ENCODE peak calls at places on chromosomes 16 and 17, in nine cellular contexts. R, Y, V, J, K, N, U, M and X are unnamed samples. For H3K4me1, the result is how much of the 10 kb centered on the place peaks cover.

GRCh38 chr16:88635671-88636070 is 2.7 kb upstream of the IL17C start:
- DNase-seq in K (no peak), R (no peak), N (no peak), J (no peak), Y (peak), V (no peak), U (no peak), M (no peak), X (no peak)

GRCh38 chr16:20099375-20099774 is 25.7 kb upstream of the GPR139 start:
- DNase-seq in V (no peak), R (no peak), N (no peak), M (no peak), Y (no peak), K (no peak), U (no peak), J (no peak), X (no peak)

GRCh38 chr16:31699601-31700000 is 171.9 kb downstream of the AHSP start:
- DNase-seq in V (no peak), M (no peak), K (no peak), N (no peak), Y (no peak), U (no peak), R (no peak), J (no peak), X (peak)

GRCh38 chr16:50858877-50859627 is 117.2 kb downstream of the CYLD start:
- DNase-seq in K (no peak), N (no peak), Y (no peak), J (no peak), M (no peak), V (no peak), U (no peak), R (no peak), X (peak)

GRCh38 chr16:89720520-89720858 is 209 bp downstream of the VPS9D1 start:
- DNase-seq in K (peak), R (peak), U (no peak), M (peak), J (no peak), N (peak), Y (peak), V (no peak), X (no peak)

GRCh38 chr17:70713694-70714093 is 544.4 kb downstream of the KCNJ2 start:
- DNase-seq in U (no peak), M (no peak), N (no peak), R (no peak), J (no peak), V (no peak), K (no peak), Y (no peak), X (no peak)

GRCh38 chr16:27450836-27451341 is 48.9 kb downstream of the IL21R start:
- DNase-seq in K (no peak), J (no peak), Y (no peak), M (peak), U (no peak), R (no peak), N (no peak), V (no peak), X (no peak)

GRCh38 chr16:83842755-83843507 is 35.2 kb downstream of the HSBP1 start:
- DNase-seq in V (no peak), U (peak), Y (no peak), R (no peak), J (no peak), K (no peak), N (no peak), M (peak), X (no peak)

GRCh38 chr16:28192811-28193529 is 18.8 kb downstream of the XPO6 start:
- DNase-seq in M (peak), J (no peak), K (no peak), N (no peak), U (no peak), R (no peak), Y (peak), V (no peak), X (no peak)

GRCh38 chr17:32443827-32444300 is 446 bp upstream of the PSMD11 start:
- DNase-seq in U (no peak), V (no peak), K (no peak), M (no peak), Y (no peak), N (no peak), R (no peak), J (no peak), X (no peak)

DNA sequence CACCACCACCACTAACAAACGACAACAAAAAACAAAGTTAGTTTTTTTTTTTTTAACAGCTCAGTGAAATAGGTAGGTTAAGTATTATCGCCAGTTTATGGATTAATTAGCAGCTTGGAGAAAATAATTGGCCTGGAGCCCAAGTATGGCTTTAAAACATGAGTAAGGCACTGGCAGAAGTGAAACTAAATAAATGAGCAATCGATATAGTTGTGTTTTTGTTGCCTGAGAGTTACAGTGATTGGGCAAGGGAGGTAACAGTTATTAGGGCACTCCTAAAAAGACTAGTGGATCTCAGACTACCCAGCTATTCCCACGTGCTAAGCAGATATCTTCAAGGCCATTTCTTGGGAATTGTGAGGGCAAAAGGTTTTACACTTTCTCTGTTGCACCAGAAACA is 2.4 kb downstream of the MLKL start:
- DNase-seq in K (no peak), V (peak), M (no peak), R (no peak), N (no peak), J (no peak), U (no peak), Y (no peak), X (no peak)
- TF ChIP-seq POLR2AphosphoS5 in K (no peak), V (no peak), M (no peak), R (no peak), N (no peak), J (no peak), U (no peak), Y (no peak), X (no peak)

GRCh38 chr16:57535680-57536305 is 578 bp downstream of the CCDC102A start:
- DNase-seq in K (peak), J (peak), U (peak), R (peak), M (peak), N (peak), V (peak), Y (peak), X (peak)
- TF ChIP-seq CTCF in K (no peak), J (no peak), U (no peak), R (no peak), M (peak), N (peak), V (no peak), Y (peak), X (no peak)

GRCh38 chr16:8855972-8856371 is 12.8 kb downstream of the CARHSP1 start:
- DNase-seq in K (no peak), N (no peak), M (no peak), V (no peak), Y (peak), R (no peak), U (peak), J (no peak), X (no peak)
- H3K4me1 ChIP-seq in K (under half), N (under half), M (under half), V (under half), Y (under half), R (under half), U (under half), J (under half), X (under half)

GRCh38 chr17:77449908-77450741 is 309.4 kb downstream of the SEC14L1 start:
- DNase-seq in Y (peak), V (no peak), K (peak), R (peak), J (no peak), U (peak), N (peak), M (peak), X (no peak)

GRCh38 chr17:77450742-77451270 is 310.0 kb downstream of the SEC14L1 start:
- DNase-seq in Y (no peak), R (no peak), M (no peak), N (no peak), J (no peak), K (no peak), U (no peak), V (no peak), X (no peak)

GRCh38 chr17:77451894-77452852 is 311.4 kb downstream of the SEC14L1 start:
- DNase-seq in Y (peak), U (peak), V (peak), N (no peak), R (peak), K (peak), J (no peak), M (peak), X (no peak)

GRCh38 chr17:77449373-77449907 is 308.7 kb downstream of the SEC14L1 start:
- DNase-seq in Y (peak), N (no peak), K (peak), U (no peak), V (no peak), R (no peak), J (no peak), M (no peak), X (no peak)

DNA sequence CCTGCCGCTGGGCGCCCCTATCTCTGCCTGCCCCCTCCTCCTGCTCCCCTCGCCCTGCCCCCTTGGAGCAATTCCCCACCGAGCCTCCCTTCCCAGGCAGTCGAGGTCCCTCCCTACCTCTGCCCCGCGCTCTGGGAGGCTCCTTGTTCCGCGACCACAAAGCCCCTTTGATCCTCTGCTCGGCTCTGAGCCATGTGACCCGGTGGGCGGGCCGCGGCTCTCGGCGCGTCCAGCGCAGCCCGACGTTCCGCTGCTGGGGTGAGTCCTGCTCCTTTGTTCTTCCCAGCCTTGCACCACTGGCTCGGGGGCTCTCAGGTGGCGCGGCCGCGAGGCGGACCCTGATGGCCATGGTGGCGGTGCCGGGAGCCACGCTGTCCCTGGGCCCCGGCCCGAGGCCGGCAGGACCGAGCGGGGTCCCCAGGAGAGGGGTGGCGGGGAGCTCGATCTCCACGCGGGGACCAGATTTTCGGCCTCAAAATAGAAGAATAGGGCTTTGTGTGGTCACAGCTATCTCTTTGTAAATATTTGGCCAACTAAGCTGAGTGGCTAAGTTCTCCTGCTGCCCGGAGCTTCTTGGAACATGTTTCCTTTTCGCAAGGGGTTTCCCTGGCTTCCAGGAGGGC is 310.6 kb downstream of the SEC14L1 start:
- DNase-seq in K (peak), Y (peak), N (peak), U (peak), R (peak), M (peak), V (peak), J (no peak), X (no peak)
- TF ChIP-seq POLR2AphosphoS5 in K (peak), Y (peak), N (no peak), U (peak), R (peak), M (peak), V (no peak), J (no peak), X (no peak)